ENCODE peak calls at places on chromosome 21, in four cellular contexts. Z is EL, T is cardiac muscle cell, H is HTR-8/SVneo. N is an unnamed sample.

GRCh38 chr21:37446552-37446951 is 80.0 kb downstream of the DYRK1A start:
- DNase-seq in Z (no peak), T (no peak), H (no peak), N (no peak)

GRCh38 chr21:35179990-35180557 is 131.0 kb upstream of the RUNX1 start:
- DNase-seq in H (peak; percentile 8), T (peak; percentile 63), Z (peak; percentile 88), N (no peak)

GRCh38 chr21:45250914-45251634 is 36.6 kb downstream of the POFUT2 start:
- DNase-seq in Z (no peak), H (no peak), T (no peak), N (no peak)

GRCh38 chr21:41973861-41974751 is 20.3 kb upstream of the C2CD2 start:
- DNase-seq in T (peak; percentile 19), Z (peak; percentile 29), H (no peak), N (no peak)

GRCh38 chr21:42040411-42041180 is 30.4 kb upstream of the ZBTB21 start:
- DNase-seq in Z (peak; percentile 100), H (peak; percentile 97), T (peak; percentile 97), N (no peak)

GRCh38 chr21:45957986-45958610 is 23.5 kb upstream of the COL6A1 start:
- DNase-seq in Z (peak; percentile 23), T (peak; percentile 89), H (no peak), N (no peak)

GRCh38 chr21:44424608-44425306 is 30.6 kb upstream of the LRRC3 start:
- DNase-seq in H (no peak), T (no peak), Z (no peak), N (no peak)

GRCh38 chr21:14923468-14923867 is 141.3 kb downstream of the NRIP1 start:
- DNase-seq in T (peak; percentile 72), H (no peak), Z (peak; percentile 75), N (no peak)

GRCh38 chr21:33197546-33197945 is 32.2 kb upstream of the IFNAR2 start:
- DNase-seq in T (peak; percentile 21), H (no peak), Z (no peak), N (no peak)

GRCh38 chr21:44552136-44552535 is 831 bp upstream of the KRTAP10-2 start:
- DNase-seq in T (no peak), H (no peak), Z (no peak), N (no peak)

GRCh38 chr21:26945916-26946315 is 21.0 kb downstream of the ADAMTS5 start:
- DNase-seq in Z (no peak), T (no peak), H (no peak), N (no peak)

GRCh38 chr21:26758083-26758861 is 86.9 kb downstream of the ADAMTS1 start:
- DNase-seq in T (no peak), Z (peak; percentile 18), H (no peak), N (no peak)

GRCh38 chr21:44255519-44255981 is 6.1 kb downstream of the DNMT3L start:
- DNase-seq in T (no peak), Z (no peak), H (no peak), N (no peak)

GRCh38 chr21:38159355-38159754 is 97.4 kb upstream of the KCNJ15 start:
- DNase-seq in T (peak; percentile 91), H (peak; percentile 50), Z (peak; percentile 75), N (peak; percentile 22)

GRCh38 chr21:46639489-46640386 is 4.3 kb downstream of the PRMT2 start:
- DNase-seq in H (peak; percentile 25), T (peak; percentile 48), Z (peak; percentile 26), N (no peak)

GRCh38 chr21:15638856-15639549 is 90.8 kb upstream of the USP25 start:
- DNase-seq in H (no peak), Z (no peak), T (peak; percentile 48), N (no peak)